ENCODE peak calls at places on chromosomes 5 and 9, in seven cellular contexts. A, D, F, H, G, W and B are unnamed samples.

GRCh38 chr5:145811834-145812625 is 23.1 kb downstream of the PRELID2 start:
- DNase-seq in A (no peak), D (no peak), F (no peak), H (no peak), G (peak), W (peak), B (no peak)

GRCh38 chr5:1930501-1930879 is 47.8 kb upstream of the IRX4 start:
- DNase-seq in A (peak), D (no peak), F (no peak), H (no peak), G (no peak), W (no peak), B (no peak)

GRCh38 chr5:79181419-79182022 is 54.4 kb upstream of the JMY start:
- DNase-seq in A (no peak), D (no peak), F (peak), H (no peak), G (peak), W (peak), B (no peak)

GRCh38 chr9:98142182-98142924 is 23.3 kb upstream of the TRIM14 start:
- DNase-seq in A (no peak), D (peak), F (no peak), H (peak), G (peak), W (no peak), B (no peak)

GRCh38 chr5:179731791-179732411 is 721 bp upstream of the MAML1 start:
- DNase-seq in A (no peak), D (no peak), F (peak), H (peak), G (no peak), W (peak), B (peak)

GRCh38 chr5:84290161-84290560 is 94.5 kb downstream of the EDIL3 start:
- DNase-seq in A (no peak), D (no peak), F (no peak), H (no peak), G (no peak), W (peak), B (no peak)

GRCh38 chr5:113336975-113337374 is 97.8 kb downstream of the TSSK1B start:
- DNase-seq in A (no peak), D (peak), F (no peak), H (no peak), G (peak), W (peak), B (peak)

GRCh38 chr9:95057121-95057520 is 260.4 kb downstream of the FANCC start:
- DNase-seq in A (no peak), D (no peak), F (no peak), H (no peak), G (no peak), W (no peak), B (no peak)

GRCh38 chr5:80961376-80962281 is 1.5 kb downstream of the RASGRF2 start:
- DNase-seq in A (no peak), D (no peak), F (no peak), H (peak), G (no peak), W (no peak), B (no peak)

GRCh38 chr9:91359734-91360470 is 1.8 kb downstream of the AUH start:
- DNase-seq in A (no peak), D (no peak), F (no peak), H (no peak), G (no peak), W (no peak), B (no peak)

GRCh38 chr5:78482948-78483347 is 122.5 kb downstream of the SCAMP1 start:
- DNase-seq in A (no peak), D (peak), F (no peak), H (peak), G (no peak), W (no peak), B (no peak)

GRCh38 chr5:97042981-97043380 is 99.4 kb downstream of the LIX1 start:
- DNase-seq in A (no peak), D (no peak), F (peak), H (no peak), G (peak), W (no peak), B (no peak)

GRCh38 chr5:19886123-19886921 is 101.7 kb downstream of the CDH18 start:
- DNase-seq in A (no peak), D (no peak), F (no peak), H (no peak), G (peak), W (peak), B (peak)

GRCh38 chr5:93894471-93895354 is 153.3 kb upstream of the POU5F2 start:
- DNase-seq in A (no peak), D (no peak), F (no peak), H (no peak), G (no peak), W (peak), B (no peak)

GRCh38 chr5:18305288-18305899 is 671.1 kb downstream of the TAF11L14 start:
- DNase-seq in A (no peak), D (no peak), F (no peak), H (no peak), G (peak), W (peak), B (no peak)

GRCh38 chr5:111967463-111967862 is 210.5 kb upstream of the NREP start:
- DNase-seq in A (peak), D (no peak), F (no peak), H (no peak), G (no peak), W (no peak), B (no peak)

GRCh38 chr5:132262882-132263547 is 5.5 kb downstream of the PDLIM4 start:
- DNase-seq in A (no peak), D (no peak), F (no peak), H (peak), G (no peak), W (no peak), B (no peak)

GRCh38 chr5:131609774-131610173 is 25.3 kb downstream of the RAPGEF6 start:
- DNase-seq in A (no peak), D (no peak), F (no peak), H (no peak), G (no peak), W (peak), B (no peak)

GRCh38 chr9:86766912-86767311 is 180.4 kb downstream of the GAS1 start:
- DNase-seq in A (peak), D (peak), F (peak), H (peak), G (peak), W (peak), B (peak)

GRCh38 chr5:95027775-95028174 is 257.1 kb downstream of the MCTP1 start:
- DNase-seq in A (no peak), D (no peak), F (no peak), H (no peak), G (no peak), W (no peak), B (no peak)

GRCh38 chr9:115596743-115597080 is 478.8 kb upstream of the TNC start:
- DNase-seq in A (no peak), D (no peak), F (no peak), H (no peak), G (no peak), W (no peak), B (no peak)

GRCh38 chr5:139854029-139854605 is 58.5 kb downstream of the PSD2 start:
- DNase-seq in A (no peak), D (no peak), F (no peak), H (no peak), G (no peak), W (no peak), B (no peak)

GRCh38 chr5:13591621-13592020 is 352.9 kb downstream of the DNAH5 start:
- DNase-seq in A (no peak), D (no peak), F (peak), H (no peak), G (no peak), W (peak), B (peak)

GRCh38 chr5:624118-624950 is 12.2 kb downstream of the CEP72 start:
- DNase-seq in A (no peak), D (no peak), F (no peak), H (no peak), G (no peak), W (no peak), B (no peak)

GRCh38 chr5:14523243-14524034 is 58.2 kb upstream of the OTULINL start:
- DNase-seq in A (peak), D (no peak), F (no peak), H (no peak), G (no peak), W (no peak), B (no peak)

GRCh38 chr9:118276784-118277183 is 572.6 kb downstream of the TLR4 start:
- DNase-seq in A (no peak), D (no peak), F (no peak), H (no peak), G (peak), W (no peak), B (no peak)

GRCh38 chr9:138102246-138103051 is 224.9 kb downstream of the CACNA1B start:
- DNase-seq in A (peak), D (no peak), F (no peak), H (no peak), G (no peak), W (no peak), B (no peak)

GRCh38 chr5:132011561-132012384 is at the start of gene ACSL6:
- DNase-seq in A (peak), D (peak), F (no peak), H (peak), G (peak), W (no peak), B (no peak)

GRCh38 chr5:151086192-151086869 is 5.5 kb upstream of the TNIP1 start:
- DNase-seq in A (no peak), D (no peak), F (no peak), H (no peak), G (no peak), W (no peak), B (no peak)
- H3K4me3 ChIP-seq in A (no peak), D (no peak), F (peak), H (no peak), G (no peak), W (no peak), B (peak)

DNA sequence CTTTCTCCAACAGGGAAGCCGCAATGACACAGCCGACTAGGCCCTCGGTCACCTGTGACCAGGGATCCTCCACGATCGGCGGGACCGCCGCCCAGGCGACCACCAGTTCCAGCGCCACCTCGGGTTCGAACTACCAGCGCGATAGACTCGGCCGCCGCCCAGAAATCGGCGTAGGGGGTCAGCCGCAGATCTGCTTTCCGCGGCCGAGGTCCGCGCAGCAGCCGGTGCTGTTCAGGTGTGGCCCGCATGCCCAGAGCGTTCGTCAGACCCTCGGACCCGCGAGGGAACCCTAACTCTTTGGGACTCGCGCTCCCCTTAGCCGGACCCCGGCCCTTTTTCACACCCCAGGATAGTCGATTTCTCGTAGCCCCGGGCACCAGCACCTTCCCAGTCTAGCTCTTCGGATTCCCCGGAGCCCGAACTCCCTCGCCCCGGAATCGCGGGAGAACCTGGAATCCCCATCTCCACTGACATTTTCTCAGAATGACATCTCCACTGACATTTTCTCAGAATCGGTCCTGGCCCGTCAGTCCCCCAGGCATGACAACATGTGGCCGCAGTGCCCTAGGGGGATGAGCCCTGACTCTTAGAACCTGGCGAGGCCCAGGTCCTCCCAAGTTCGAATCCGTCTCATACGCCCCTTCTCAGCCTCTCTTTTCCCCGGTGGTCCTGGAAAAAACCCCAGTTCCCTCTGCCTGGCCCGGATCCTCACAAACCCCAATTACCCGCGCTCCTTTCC is 428 bp downstream of the C5orf52 start:
- DNase-seq in A (peak), D (no peak), F (no peak), H (no peak), G (no peak), W (no peak), B (no peak)
- H3K4me3 ChIP-seq in A (no peak), D (no peak), F (peak), H (peak), G (no peak), W (peak), B (peak)

GRCh38 chr9:134661299-134661698 is 19.7 kb downstream of the COL5A1 start:
- DNase-seq in A (no peak), D (no peak), F (no peak), H (no peak), G (no peak), W (no peak), B (no peak)

GRCh38 chr9:134663753-134664415 is 22.3 kb downstream of the COL5A1 start:
- DNase-seq in A (peak), D (no peak), F (no peak), H (no peak), G (no peak), W (no peak), B (no peak)

GRCh38 chr9:134661791-134662142 is 20.2 kb downstream of the COL5A1 start:
- DNase-seq in A (peak), D (no peak), F (no peak), H (peak), G (no peak), W (peak), B (no peak)

GRCh38 chr9:134663084-134663483 is 21.5 kb downstream of the COL5A1 start:
- DNase-seq in A (no peak), D (no peak), F (no peak), H (no peak), G (no peak), W (no peak), B (no peak)

GRCh38 chr9:134662143-134662876 is 20.7 kb downstream of the COL5A1 start:
- DNase-seq in A (peak), D (peak), F (no peak), H (peak), G (no peak), W (peak), B (peak)
- H3K4me3 ChIP-seq in A (no peak), D (no peak), F (no peak), H (no peak), G (no peak), W (no peak), B (no peak)

GRCh38 chr5:16934669-16935068 is 1.4 kb downstream of the MYO10 start:
- DNase-seq in A (no peak), D (no peak), F (no peak), H (no peak), G (no peak), W (peak), B (no peak)
- H3K4me3 ChIP-seq in A (peak), D (peak), F (peak), H (peak), G (peak), W (peak), B (peak)

GRCh38 chr5:16615737-16616535 is 861 bp downstream of the RETREG1 start:
- DNase-seq in A (no peak), D (no peak), F (no peak), H (peak), G (no peak), W (no peak), B (no peak)
- H3K4me3 ChIP-seq in A (peak), D (peak), F (peak), H (peak), G (no peak), W (peak), B (peak)

DNA sequence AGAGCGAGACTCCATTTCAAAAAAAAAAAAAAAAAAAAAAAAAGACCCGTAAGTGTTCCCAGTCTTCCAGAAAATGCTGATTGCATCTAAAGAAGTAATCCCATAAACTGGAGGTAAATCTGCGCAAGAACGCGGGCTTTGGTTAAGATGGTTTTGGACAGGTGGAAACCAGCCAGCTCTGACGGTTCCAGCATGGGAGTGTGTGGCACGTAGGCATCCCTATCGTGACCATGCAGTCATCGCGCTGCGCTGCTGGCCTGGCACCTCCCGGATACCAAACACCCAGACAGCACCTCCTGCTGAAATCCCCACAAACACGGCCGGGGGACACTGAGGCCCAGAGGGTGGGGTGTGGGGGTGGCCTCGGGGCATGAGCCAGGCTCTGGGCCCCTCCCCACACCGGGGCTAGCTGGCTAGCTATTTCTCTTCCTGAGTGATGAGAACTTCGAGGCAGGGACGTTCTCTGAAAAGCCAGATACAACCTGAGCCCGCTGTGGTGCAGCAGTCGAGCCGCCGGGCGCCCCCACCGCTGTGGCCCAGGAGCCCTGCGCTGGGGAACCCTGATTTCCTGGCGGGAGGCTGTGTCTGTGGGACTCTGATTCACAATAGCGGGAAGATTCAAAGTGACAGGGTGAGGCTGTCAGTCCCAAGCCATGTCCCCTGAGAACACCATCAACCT is 32.2 kb upstream of the NOTCH1 start:
- DNase-seq in A (no peak), D (no peak), F (no peak), H (no peak), G (no peak), W (no peak), B (no peak)
- H3K4me3 ChIP-seq in A (no peak), D (no peak), F (no peak), H (no peak), G (no peak), W (no peak), B (no peak)

GRCh38 chr5:163565931-163566608 is 60.7 kb downstream of the MAT2B start:
- DNase-seq in A (no peak), D (peak), F (no peak), H (peak), G (peak), W (peak), B (no peak)
- H3K4me3 ChIP-seq in A (peak), D (no peak), F (peak), H (peak), G (peak), W (peak), B (peak)